ENCODE peak calls at places on chromosome 11, in four cellular contexts. U is A549, B is GM12878, Q is HepG2. N is an unnamed sample.

GRCh38 chr11:17354070-17354924 is 2.7 kb downstream of the NCR3LG1 start:
- DNase-seq in B (peak; percentile 25), Q (peak; percentile 76), U (peak; percentile 84), N (peak; percentile 71)

GRCh38 chr11:76234704-76235232 is 28.5 kb upstream of the WNT11 start:
- DNase-seq in U (peak; percentile 60), Q (no peak), B (no peak), N (no peak)

GRCh38 chr11:103433976-103434375 is 324.8 kb downstream of the DYNC2H1 start:
- DNase-seq in B (no peak), Q (no peak), U (no peak), N (no peak)

GRCh38 chr11:127042445-127042844 is 41.9 kb upstream of the KIRREL3 start:
- DNase-seq in U (no peak), Q (no peak), B (no peak), N (no peak)

GRCh38 chr11:19577849-19578619 is 134.6 kb upstream of the NAV2 start:
- DNase-seq in Q (no peak), B (no peak), U (no peak), N (peak; percentile 57)

GRCh38 chr11:115488945-115489344 is 15.3 kb downstream of the CADM1 start:
- DNase-seq in B (no peak), U (peak; percentile 50), Q (peak; percentile 72), N (no peak)

GRCh38 chr11:130531061-130531460 is 82.6 kb downstream of the ADAMTS15 start:
- DNase-seq in U (no peak), B (no peak), Q (no peak), N (no peak)

GRCh38 chr11:60318726-60319125 is 8.3 kb upstream of the MS4A6E start:
- DNase-seq in U (no peak), B (no peak), Q (no peak), N (no peak)

GRCh38 chr11:57641426-57641825 is 8.3 kb downstream of the YPEL4 start:
- DNase-seq in B (no peak), U (peak; percentile 78), Q (peak; percentile 47), N (peak; percentile 54)

GRCh38 chr11:1547467-1548098 is 24.5 kb downstream of the DUSP8 start:
- DNase-seq in U (no peak), B (no peak), Q (no peak), N (no peak)

GRCh38 chr11:77619576-77620198 is 17.9 kb downstream of the CLNS1A start:
- DNase-seq in Q (peak; percentile 50), B (peak; percentile 28), U (peak; percentile 12), N (no peak)

GRCh38 chr11:120751550-120751949 is 240.0 kb downstream of the GRIK4 start:
- DNase-seq in Q (no peak), B (no peak), U (no peak), N (no peak)

GRCh38 chr11:120759046-120759445 is 247.5 kb downstream of the GRIK4 start:
- DNase-seq in Q (no peak), B (no peak), U (no peak), N (no peak)

GRCh38 chr11:120752668-120753067 is 241.1 kb downstream of the GRIK4 start:
- DNase-seq in B (no peak), Q (no peak), U (no peak), N (no peak)

DNA sequence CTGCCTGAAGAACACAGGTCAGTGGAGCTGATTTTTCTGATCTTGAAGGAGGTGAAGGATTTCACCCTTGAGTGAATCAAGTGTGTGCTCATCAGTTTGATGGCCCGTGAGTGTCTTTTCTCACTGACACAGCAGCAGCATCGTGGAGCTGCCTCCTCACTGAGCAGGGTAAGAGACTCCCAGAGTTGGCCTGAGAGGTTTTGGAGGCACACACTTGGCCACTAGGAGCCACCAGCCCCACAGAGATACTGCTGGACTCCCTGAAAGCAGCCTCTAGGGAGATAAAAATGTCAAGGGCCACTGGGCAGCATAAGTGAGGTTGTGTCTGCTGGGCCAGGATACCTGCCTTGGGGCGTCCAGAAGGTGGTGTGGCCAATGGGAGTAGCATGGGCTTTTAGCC is 245.4 kb downstream of the GRIK4 start:
- DNase-seq in Q (peak; percentile 14), U (no peak), B (no peak), N (peak; percentile 34)
- TF ChIP-seq PBX3 in Q (no peak), U (no peak), B (no peak), N (no peak)

GRCh38 chr11:74022541-74022940 is 13.7 kb upstream of the UCP3 start:
- DNase-seq in U (no peak), B (no peak), Q (no peak), N (no peak)

GRCh38 chr11:74023291-74023690 is 14.4 kb upstream of the UCP3 start:
- DNase-seq in B (no peak), U (no peak), Q (no peak), N (no peak)

GRCh38 chr11:74021998-74022397 is 13.1 kb upstream of the UCP3 start:
- DNase-seq in Q (no peak), U (no peak), B (no peak), N (no peak)

GRCh38 chr11:74024630-74025029 is 15.7 kb upstream of the UCP3 start:
- DNase-seq in Q (no peak), B (no peak), U (no peak), N (no peak)

GRCh38 chr11:74025467-74026166 is 16.7 kb upstream of the UCP3 start:
- DNase-seq in Q (no peak), U (no peak), B (no peak), N (no peak)
- TF ChIP-seq PBX3 in Q (no peak), U (no peak), B (no peak), N (peak; percentile 9)

DNA sequence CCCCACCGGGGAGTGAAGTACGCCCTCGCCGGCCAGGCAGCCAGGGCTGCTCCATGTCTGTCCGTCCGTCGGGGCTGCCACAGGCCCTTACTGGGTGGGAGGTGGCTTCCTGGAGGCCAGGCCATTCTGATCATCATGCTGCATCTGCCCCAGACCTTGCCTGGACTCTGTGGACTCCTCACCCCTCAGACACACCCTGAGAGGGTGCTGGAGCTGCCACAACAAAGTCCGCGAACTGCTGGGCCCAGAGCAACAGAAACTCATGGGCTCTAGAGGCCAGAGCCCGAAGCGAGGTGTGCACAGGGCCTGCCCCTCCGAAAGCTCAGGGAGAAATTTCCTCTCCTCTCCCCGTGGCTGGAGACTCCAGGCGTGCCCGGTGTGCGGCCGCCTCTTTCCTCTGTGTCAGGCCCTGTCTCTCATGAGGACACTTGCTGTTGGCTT is 124.2 kb downstream of the KCNQ1OT1 start:
- DNase-seq in U (no peak), B (no peak), Q (no peak), N (no peak)
- TF ChIP-seq PBX3 in U (no peak), B (no peak), Q (no peak), N (no peak)

GRCh38 chr11:90220391-90220790 is 2.5 kb downstream of the CHORDC1 start:
- DNase-seq in U (peak; percentile 7), B (no peak), Q (no peak), N (no peak)
- TF ChIP-seq PBX3 in U (no peak), B (no peak), Q (no peak), N (peak; percentile 73)

DNA sequence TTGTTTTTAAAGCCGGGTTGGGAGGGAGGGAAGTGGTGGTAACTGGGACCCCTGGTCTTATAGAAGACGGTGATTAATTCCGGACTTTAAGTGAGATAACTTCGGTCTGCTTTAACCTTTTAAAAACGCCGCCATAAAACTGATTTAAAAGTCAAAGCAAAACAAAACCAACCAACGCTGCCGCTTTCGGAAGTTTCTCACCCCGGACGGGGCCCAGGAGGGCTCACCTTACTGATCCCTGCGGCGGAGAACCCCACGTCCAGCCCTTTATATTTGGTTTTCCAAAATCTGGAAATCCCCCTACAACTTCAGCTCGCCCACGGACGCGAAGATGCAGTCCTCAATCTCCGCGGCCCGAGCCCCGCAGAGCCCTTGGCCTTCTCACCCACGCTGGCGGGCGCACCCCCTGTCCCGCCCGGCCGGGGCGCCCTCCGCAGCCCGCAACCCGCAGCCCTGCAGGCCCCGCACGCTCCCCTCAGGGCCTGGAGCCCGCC is 405 bp downstream of the USP28 start:
- DNase-seq in U (peak; percentile 31), Q (no peak), B (no peak), N (peak; percentile 37)
- TF ChIP-seq PBX3 in U (no peak), Q (no peak), B (no peak), N (no peak)

GRCh38 chr11:69321877-69322350 is 28.0 kb downstream of the MYEOV start:
- DNase-seq in Q (no peak), U (no peak), B (no peak), N (no peak)
- TF ChIP-seq PBX3 in Q (no peak), U (no peak), B (no peak), N (peak; percentile 79)

DNA sequence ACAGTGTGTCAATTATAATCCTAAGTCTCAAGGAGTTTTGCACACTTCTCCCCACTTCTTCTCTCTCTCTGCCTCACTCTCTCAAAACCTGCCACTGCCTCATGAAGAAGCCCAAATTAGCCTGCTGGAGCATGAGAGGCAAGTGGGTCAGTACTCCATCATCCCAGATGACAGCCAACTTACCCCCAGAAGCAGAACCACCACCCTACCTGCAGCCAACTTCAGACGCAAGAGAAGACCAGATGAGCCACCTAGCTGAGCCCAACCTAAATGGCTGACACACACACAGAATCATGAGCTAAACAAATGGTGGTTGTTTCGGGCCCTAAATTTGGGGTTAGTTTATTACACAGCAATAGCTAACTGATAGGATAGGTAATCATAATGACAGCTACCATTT is 61.2 kb downstream of the CD82 start:
- DNase-seq in U (no peak), B (no peak), Q (no peak), N (no peak)
- TF ChIP-seq PBX3 in U (no peak), B (no peak), Q (no peak), N (no peak)

DNA sequence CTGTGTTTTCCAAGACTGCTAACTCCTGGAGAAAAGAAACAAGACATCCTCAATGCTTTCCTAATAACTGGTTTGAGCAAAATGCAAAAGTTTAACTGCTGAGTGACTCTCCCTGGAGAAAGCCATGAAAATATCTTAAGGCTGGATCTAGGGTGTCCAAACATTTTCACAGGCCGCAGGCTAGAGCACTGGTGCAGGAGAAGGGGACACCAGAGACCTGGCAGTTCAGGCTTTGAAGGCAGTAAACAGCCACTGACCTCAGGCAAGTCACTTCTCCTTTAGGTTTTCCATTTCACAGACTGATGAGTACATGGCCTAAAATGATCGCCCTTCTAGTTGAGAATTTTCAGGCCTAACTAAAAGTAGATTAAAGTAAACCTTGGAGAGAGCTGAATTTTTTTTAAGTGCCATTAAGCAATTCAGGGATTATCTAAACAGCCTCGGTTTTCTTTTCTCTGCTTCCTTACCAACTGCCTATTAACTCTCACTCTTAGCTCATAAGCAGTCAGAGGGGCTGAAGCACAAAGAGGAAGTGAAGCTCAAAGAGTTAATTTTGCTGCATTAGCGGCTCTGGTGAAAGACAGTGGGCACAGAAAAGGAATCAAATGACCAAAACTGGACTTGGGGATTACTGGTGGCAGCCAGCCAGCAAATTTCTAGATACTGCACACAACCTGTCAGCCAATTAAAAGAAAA is 2.3 kb downstream of the CHKA start:
- DNase-seq in Q (no peak), B (peak; percentile 79), U (no peak), N (no peak)
- TF ChIP-seq PBX3 in Q (no peak), B (no peak), U (no peak), N (no peak)

DNA sequence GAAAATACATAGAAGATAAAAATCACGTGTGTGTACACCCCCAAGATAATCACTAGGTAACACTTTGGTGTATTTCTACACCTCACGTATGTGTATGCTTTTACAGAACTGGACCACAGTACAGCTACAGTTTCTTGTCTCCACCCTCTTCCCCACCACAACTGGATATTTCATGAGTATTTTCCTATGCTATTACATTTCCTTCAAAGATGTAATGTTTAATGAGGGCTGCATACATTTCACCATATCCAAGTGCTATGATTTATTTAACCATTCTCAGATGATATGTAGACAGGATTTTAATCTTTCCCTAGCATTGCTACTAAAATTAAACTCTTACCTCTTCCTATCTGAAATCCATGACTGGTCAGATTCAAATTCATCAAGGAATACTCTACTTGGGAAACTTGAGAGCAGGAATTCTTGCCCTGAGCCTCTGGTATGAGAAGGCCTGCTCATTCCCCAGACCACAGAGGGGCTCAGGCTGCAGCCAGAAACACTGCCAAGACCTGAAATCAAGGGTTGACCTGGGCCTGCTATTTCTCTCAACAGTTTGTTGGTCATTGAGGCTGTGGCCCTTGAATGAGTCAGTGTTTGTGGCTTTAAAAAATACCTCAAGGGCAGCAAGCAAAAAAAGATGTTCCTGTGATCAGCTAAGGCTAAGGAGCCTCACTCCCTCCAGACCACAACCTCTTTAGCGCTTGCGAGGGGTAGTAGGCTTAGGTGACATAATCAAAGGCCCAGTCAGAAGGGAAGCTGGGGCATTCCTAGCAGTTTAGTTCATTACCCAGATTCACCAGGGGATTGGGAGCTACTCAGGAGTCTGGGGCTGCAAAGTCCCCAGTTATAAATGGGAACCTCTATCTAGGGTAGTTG is 55.5 kb downstream of the ABTB2 start:
- DNase-seq in B (peak; percentile 45), Q (no peak), U (no peak), N (no peak)
- TF ChIP-seq PBX3 in B (no peak), Q (no peak), U (no peak), N (peak; percentile 80)

N was measured in SK-N-SH.